ENCODE peak calls at places on chromosomes 7 and 10, in four cellular contexts. L, C, Y and X are unnamed samples.

GRCh38 chr10:103476046-103476768 is 2.8 kb downstream of the CALHM3 start:
- DNase-seq in L (no peak), C (no peak), Y (peak), X (no peak)

GRCh38 chr7:129522971-129523340 is 20.6 kb downstream of the SMKR1 start:
- DNase-seq in L (no peak), C (no peak), Y (no peak), X (no peak)

GRCh38 chr10:43946445-43946844 is 297.8 kb upstream of the ZNF32 start:
- DNase-seq in L (no peak), C (no peak), Y (no peak), X (no peak)

GRCh38 chr10:78215645-78216044 is 182.0 kb downstream of the RPS24 start:
- DNase-seq in L (peak), C (no peak), Y (no peak), X (peak)

GRCh38 chr7:159056722-159057121 is 87.9 kb downstream of the VIPR2 start:
- DNase-seq in L (no peak), C (no peak), Y (no peak), X (no peak)

GRCh38 chr7:132255898-132256297 is 320.4 kb downstream of the PLXNA4 start:
- DNase-seq in L (peak), C (no peak), Y (no peak), X (peak)

GRCh38 chr10:50972591-50972990 is 87.2 kb upstream of the A1CF start:
- DNase-seq in L (no peak), C (no peak), Y (no peak), X (no peak)

GRCh38 chr7:73948287-73948686 is 79.7 kb upstream of the ELN start:
- DNase-seq in L (no peak), C (no peak), Y (no peak), X (no peak)

GRCh38 chr7:111091623-111092370 is 870 bp downstream of the LRRN3 start:
- DNase-seq in L (no peak), C (no peak), Y (no peak), X (no peak)

GRCh38 chr10:3678629-3679227 is 106.3 kb downstream of the KLF6 start:
- DNase-seq in L (no peak), C (no peak), Y (no peak), X (no peak)

GRCh38 chr7:35988818-35989217 is 164.2 kb upstream of the EEPD1 start:
- DNase-seq in L (no peak), C (no peak), Y (no peak), X (no peak)

GRCh38 chr10:63217120-63217605 is 84.0 kb downstream of the NRBF2 start:
- DNase-seq in L (no peak), C (no peak), Y (peak), X (no peak)

GRCh38 chr10:79322616-79323566 is 24.4 kb upstream of the PPIF start:
- DNase-seq in L (peak), C (peak), Y (no peak), X (peak)

GRCh38 chr7:70728873-70729552 is 402.9 kb upstream of the GALNT17 start:
- DNase-seq in L (no peak), C (no peak), Y (no peak), X (no peak)

GRCh38 chr10:99536400-99537254 is 3.9 kb downstream of the NKX2-3 start:
- DNase-seq in L (no peak), C (no peak), Y (no peak), X (peak)

GRCh38 chr7:91843831-91844230 is 36.7 kb downstream of the MTERF1 start:
- DNase-seq in L (no peak), C (no peak), Y (peak), X (no peak)

GRCh38 chr7:155457544-155458316 is at the start of gene EN2:
- DNase-seq in L (no peak), C (no peak), Y (peak), X (no peak)

GRCh38 chr7:95917622-95918021 is 145.3 kb downstream of the DYNC1I1 start:
- DNase-seq in L (no peak), C (no peak), Y (no peak), X (no peak)